ENCODE peak calls at places on chromosomes 6 and 20, in four cellular contexts. R is ureter, W is HFF-Myc, Z is NCI-H1092. U is an unnamed sample.

GRCh38 chr6:135938588-135939215 is 87.2 kb downstream of the PDE7B start:
- DNase-seq in R (no peak), W (peak), Z (no peak), U (no peak)

GRCh38 chr6:36805917-36806316 is 33.3 kb downstream of the CPNE5 start:
- DNase-seq in R (no peak), W (no peak), Z (no peak), U (no peak)

GRCh38 chr6:151067684-151068596 is 171.8 kb upstream of the AKAP12 start:
- DNase-seq in R (peak), W (peak), Z (peak), U (peak)

GRCh38 chr20:10735195-10735949 is 61.6 kb upstream of the JAG1 start:
- DNase-seq in R (no peak), W (no peak), Z (no peak), U (no peak)

GRCh38 chr6:108559097-108559883 is 1.4 kb upstream of the FOXO3 start:
- DNase-seq in R (peak), W (no peak), Z (peak), U (peak)

GRCh38 chr6:80214436-80215022 is 108.1 kb downstream of the BCKDHB start:
- DNase-seq in R (no peak), W (peak), Z (peak), U (no peak)

GRCh38 chr6:35370799-35371493 is 28.6 kb downstream of the PPARD start:
- DNase-seq in R (no peak), W (no peak), Z (no peak), U (no peak)

GRCh38 chr6:170203212-170203611 is 87.7 kb downstream of the DLL1 start:
- DNase-seq in R (no peak), W (no peak), Z (no peak), U (peak)

GRCh38 chr20:31816221-31816620 is 2.9 kb upstream of the MYLK2 start:
- DNase-seq in R (no peak), W (no peak), Z (no peak), U (no peak)

GRCh38 chr6:158047120-158047518 is 65.5 kb downstream of the SYNJ2 start:
- DNase-seq in R (no peak), W (no peak), Z (no peak), U (no peak)

GRCh38 chr20:47191074-47191673 is 165.3 kb downstream of the ZMYND8 start:
- DNase-seq in R (no peak), W (no peak), Z (no peak), U (no peak)

GRCh38 chr20:53847118-53847842 is 223.1 kb downstream of the BCAS1 start:
- DNase-seq in R (no peak), W (no peak), Z (no peak), U (no peak)

GRCh38 chr6:6699741-6700367 is 111.3 kb downstream of the LY86 start:
- DNase-seq in R (peak), W (peak), Z (peak), U (peak)

GRCh38 chr6:167703781-167704180 is 122.9 kb upstream of the AFDN start:
- DNase-seq in R (no peak), W (no peak), Z (no peak), U (no peak)

GRCh38 chr6:68339488-68339887 is 295.6 kb upstream of the ADGRB3 start:
- DNase-seq in R (no peak), W (no peak), Z (no peak), U (no peak)

GRCh38 chr6:12328701-12329100 is 38.5 kb downstream of the EDN1 start:
- DNase-seq in R (no peak), W (no peak), Z (no peak), U (no peak)

GRCh38 chr20:44138859-44139258 is 48.1 kb downstream of the JPH2 start:
- DNase-seq in R (no peak), W (no peak), Z (no peak), U (no peak)

GRCh38 chr20:57400262-57400701 is 9.1 kb downstream of the RBM38 start:
- DNase-seq in R (no peak), W (no peak), Z (no peak), U (no peak)

GRCh38 chr6:44342489-44342888 is at the start of gene SPATS1:
- DNase-seq in R (no peak), W (no peak), Z (peak), U (no peak)

GRCh38 chr6:33785766-33786165 is 3.2 kb downstream of the LEMD2 start:
- DNase-seq in R (no peak), W (no peak), Z (no peak), U (no peak)

GRCh38 chr6:24752917-24753486 is 21.7 kb upstream of the GMNN start:
- DNase-seq in R (no peak), W (no peak), Z (no peak), U (no peak)

GRCh38 chr20:7673841-7674240 is 266.4 kb downstream of the HAO1 start:
- DNase-seq in R (no peak), W (no peak), Z (no peak), U (no peak)

GRCh38 chr6:30720738-30721197 is 616 bp downstream of the TUBB start:
- DNase-seq in R (peak), W (no peak), Z (peak), U (peak)

GRCh38 chr6:143027058-143027457 is 33.6 kb upstream of the AIG1 start:
- DNase-seq in R (no peak), W (no peak), Z (no peak), U (no peak)

GRCh38 chr6:144845181-144845580 is 560.0 kb downstream of the UTRN start:
- DNase-seq in R (no peak), W (no peak), Z (no peak), U (no peak)

GRCh38 chr6:8905647-8906231 is 470.4 kb upstream of the SLC35B3 start:
- DNase-seq in R (no peak), W (no peak), Z (no peak), U (no peak)